ENCODE peak calls at places on chromosomes 11 and 22, in four cellular contexts. D, G, Q and H are unnamed samples.

GRCh38 chr11:130055637-130056036 is 14.1 kb upstream of the APLP2 start:
- DNase-seq in Q (no peak), D (peak), G (no peak), H (no peak)

GRCh38 chr11:42234381-42235035 is 775.1 kb upstream of the LRRC4C start:
- DNase-seq in Q (no peak), D (peak), G (no peak), H (no peak)

GRCh38 chr11:108958446-108959123 is 293.7 kb downstream of the DDX10 start:
- DNase-seq in Q (no peak), D (peak), G (no peak), H (no peak)

GRCh38 chr22:28207281-28208030 is 288.4 kb upstream of the PITPNB start:
- DNase-seq in D (no peak), Q (no peak), G (no peak), H (no peak)

GRCh38 chr11:6307879-6308278 is 12.4 kb downstream of the CAVIN3 start:
- DNase-seq in G (no peak), D (no peak), Q (no peak), H (no peak)

GRCh38 chr11:132872223-132872622 is 660.1 kb downstream of the OPCML start:
- DNase-seq in Q (no peak), G (no peak), D (no peak), H (no peak)

GRCh38 chr11:122981388-122982264 is at the start of gene BSX:
- DNase-seq in D (peak), Q (no peak), G (peak), H (peak)

GRCh38 chr11:114377612-114378267 is 22.6 kb downstream of the C11orf71 start:
- DNase-seq in G (no peak), D (peak), Q (no peak), H (no peak)

GRCh38 chr11:114044042-114044871 is 15.3 kb upstream of the ZBTB16 start:
- DNase-seq in G (no peak), Q (no peak), D (peak), H (no peak)

GRCh38 chr11:98568011-98568410 is 452.7 kb upstream of the CNTN5 start:
- DNase-seq in D (peak), Q (no peak), G (no peak), H (no peak)